ENCODE peak calls at places on chromosomes 3 and 15, in ten cellular contexts. V, J, E, L, R, T, A, Q, K and X are unnamed samples.

GRCh38 chr3:156230291-156230900 is 110.0 kb downstream of the KCNAB1 start:
- DNase-seq in V (no peak), A (no peak), K (peak; percentile 17), R (no peak), L (no peak), J (no peak), E (no peak), Q (no peak), T (no peak), X (no peak)

GRCh38 chr3:46667657-46668056 is 25.8 kb downstream of the ALS2CL start:
- DNase-seq in T (no peak), J (no peak), E (no peak), Q (peak; percentile 10), V (no peak), R (peak; percentile 66), K (no peak), L (peak; percentile 38), A (peak; percentile 52), X (no peak)

GRCh38 chr3:25386686-25387271 is 41.3 kb upstream of the RARB start:
- DNase-seq in K (no peak), J (no peak), R (no peak), V (no peak), Q (no peak), E (no peak), A (no peak), T (no peak), L (no peak), X (no peak)

GRCh38 chr15:32685576-32685975 is 32.2 kb upstream of the GREM1 start:
- DNase-seq in J (peak; percentile 67), K (no peak), V (peak; percentile 85), R (no peak), E (peak; percentile 89), L (no peak), Q (no peak), T (no peak), A (no peak), X (peak; percentile 53)

GRCh38 chr15:72999586-72999985 is 52.7 kb upstream of the NEO1 start:
- DNase-seq in K (no peak), R (no peak), J (no peak), T (no peak), A (no peak), V (no peak), L (no peak), E (no peak), Q (no peak), X (no peak)

GRCh38 chr3:1774597-1774996 is 324.1 kb upstream of the CNTN4 start:
- DNase-seq in T (no peak), A (no peak), V (no peak), Q (no peak), J (no peak), L (no peak), R (no peak), E (no peak), K (no peak), X (no peak)

GRCh38 chr3:23575697-23576096 is 230.1 kb upstream of the UBE2E1 start:
- DNase-seq in J (peak; percentile 55), R (no peak), L (no peak), K (no peak), A (no peak), V (peak; percentile 62), T (no peak), E (peak; percentile 45), Q (no peak), X (no peak)

GRCh38 chr15:45386420-45386819 is 8.1 kb upstream of the GATM start:
- DNase-seq in R (no peak), V (no peak), K (no peak), T (no peak), E (no peak), L (peak; percentile 80), J (no peak), Q (peak; percentile 24), A (no peak), X (no peak)

GRCh38 chr3:56816061-56816460 is 14.3 kb upstream of the ARHGEF3 start:
- DNase-seq in L (no peak), R (no peak), Q (no peak), V (no peak), T (no peak), A (no peak), J (no peak), E (no peak), K (no peak), X (no peak)

GRCh38 chr3:17136251-17136721 is 251.5 kb downstream of the PLCL2 start:
- DNase-seq in J (peak; percentile 15), A (peak; percentile 77), K (no peak), E (no peak), R (no peak), Q (no peak), L (no peak), V (peak; percentile 7), T (no peak), X (no peak)

GRCh38 chr3:149618151-149619123 is 39.4 kb downstream of the WWTR1 start:
- DNase-seq in Q (peak; percentile 30), T (no peak), K (peak; percentile 38), E (peak; percentile 89), L (no peak), V (peak; percentile 52), J (peak; percentile 53), R (no peak), A (peak; percentile 87), X (no peak)

GRCh38 chr3:59920801-59921200 is 871.0 kb upstream of the CFAP20DC start:
- DNase-seq in A (no peak), L (no peak), T (no peak), Q (no peak), K (no peak), R (no peak), J (no peak), V (no peak), E (no peak), X (no peak)

GRCh38 chr3:12352253-12352652 is 63.4 kb downstream of the PPARG start:
- DNase-seq in V (no peak), J (no peak), A (no peak), E (peak; percentile 14), R (no peak), T (no peak), K (no peak), Q (no peak), L (no peak), X (no peak)

GRCh38 chr3:12356996-12357395 is 68.1 kb downstream of the PPARG start:
- DNase-seq in A (no peak), J (no peak), L (no peak), V (no peak), K (no peak), E (no peak), R (peak; percentile 32), T (peak; percentile 42), Q (no peak), X (no peak)

GRCh38 chr3:12351145-12351544 is 62.3 kb downstream of the PPARG start:
- DNase-seq in Q (no peak), J (no peak), R (no peak), L (peak; percentile 75), K (no peak), T (peak; percentile 75), A (no peak), V (no peak), E (peak; percentile 42), X (peak; percentile 44)

GRCh38 chr3:12356175-12356574 is 67.3 kb downstream of the PPARG start:
- DNase-seq in R (no peak), L (no peak), J (no peak), K (no peak), A (no peak), V (no peak), E (no peak), T (peak; percentile 55), Q (no peak), X (no peak)

GRCh38 chr3:12353796-12354505 is 65.1 kb downstream of the PPARG start:
- DNase-seq in L (no peak), E (peak; percentile 71), Q (no peak), A (no peak), V (no peak), T (peak; percentile 79), J (no peak), R (no peak), K (no peak), X (peak; percentile 69)
- H3K4me3 ChIP-seq in L (no peak overlapping the region), E (no peak overlapping the region), Q (no peak overlapping the region), A (no peak overlapping the region), V (no peak overlapping the region), T (no peak overlapping the region), J (no peak overlapping the region), R (no peak overlapping the region), K (no peak overlapping the region), X (no peak overlapping the region)

DNA sequence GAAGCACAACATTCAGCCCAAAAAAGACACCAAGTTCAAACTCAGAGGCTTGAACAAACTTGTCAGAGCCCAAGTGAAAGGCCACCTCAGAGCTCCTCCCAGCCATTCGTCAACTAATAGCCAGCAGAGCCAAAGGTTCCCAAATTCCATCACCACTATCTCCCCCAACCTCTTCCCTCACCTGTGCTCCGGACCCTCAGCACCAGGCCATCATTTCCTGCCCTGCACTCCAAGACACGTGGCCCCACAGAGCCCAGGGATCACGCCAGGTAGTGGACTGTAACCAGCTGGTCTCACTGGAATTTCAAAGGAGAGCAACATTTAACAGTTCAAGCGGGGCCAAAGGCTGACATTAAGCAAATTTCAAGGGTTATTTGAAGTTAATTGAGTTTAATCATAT is 245.2 kb upstream of the IGF1R start:
- DNase-seq in V (no peak), J (no peak), T (no peak), R (no peak), A (no peak), K (no peak), E (no peak), Q (no peak), L (no peak), X (no peak)
- TF ChIP-seq CTCF in V (no peak), J (no peak), T (no peak), R (no peak), A (no peak), K (no peak), E (no peak), Q (no peak), L (no peak), X (no peak)

DNA sequence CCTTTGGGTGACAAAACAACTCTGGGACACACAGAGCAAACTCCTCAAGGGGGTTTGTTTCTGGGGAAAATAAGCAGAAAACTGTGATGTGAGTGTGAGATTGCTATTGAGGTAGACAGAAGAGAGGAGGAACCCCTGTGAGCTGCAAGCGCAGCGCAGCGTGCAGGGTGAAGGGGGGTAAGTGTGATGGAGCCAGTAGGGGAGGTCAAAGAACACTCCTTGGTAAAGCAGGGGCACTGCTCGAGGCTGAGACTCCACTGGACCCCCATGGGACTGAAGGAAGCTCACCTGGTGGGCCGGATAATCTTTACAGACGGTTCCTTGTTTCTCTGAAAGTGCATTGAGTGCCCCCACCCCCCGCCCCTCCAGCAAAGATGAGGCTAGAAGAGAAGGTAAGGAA is 7.5 kb downstream of the INAFM2 start:
- DNase-seq in T (no peak), K (no peak), Q (no peak), R (no peak), L (no peak), E (no peak), J (no peak), A (no peak), V (no peak), X (no peak)
- H3K4me3 ChIP-seq in T (no peak overlapping the region), K (no peak overlapping the region), Q (no peak overlapping the region), R (no peak overlapping the region), L (no peak overlapping the region), E (no peak overlapping the region), J (no peak overlapping the region), A (no peak overlapping the region), V (no peak overlapping the region), X (no peak overlapping the region)

DNA sequence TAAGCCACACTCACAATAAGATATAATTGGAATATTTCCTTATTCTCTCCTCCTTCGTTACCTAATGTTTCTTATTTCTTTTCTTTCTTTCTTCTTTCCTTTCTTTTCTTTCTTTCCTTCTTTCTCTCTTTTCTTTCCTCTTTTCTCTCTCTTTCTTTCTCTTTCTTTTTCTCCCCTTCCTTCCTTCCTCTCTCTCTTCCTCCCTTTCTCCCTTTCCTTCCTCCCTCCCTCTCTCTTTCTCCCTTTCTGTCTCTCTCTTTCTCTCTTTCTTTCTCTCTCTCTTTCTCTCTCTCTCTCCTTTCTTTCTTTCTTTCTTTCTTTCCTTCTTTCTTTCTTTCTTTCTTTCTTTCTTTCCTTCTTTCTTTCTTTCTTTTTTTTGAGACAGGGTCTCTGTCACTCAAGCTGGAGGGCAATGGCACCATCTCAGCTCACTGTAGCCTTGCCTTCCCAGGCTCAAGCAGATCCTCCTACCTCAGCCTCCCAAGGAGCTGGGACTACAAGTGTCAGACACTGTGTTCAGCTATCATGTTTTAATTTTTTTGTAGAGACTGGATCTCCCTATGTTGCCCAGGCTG is 19.3 kb upstream of the PIAS1 start:
- DNase-seq in L (no peak), E (no peak), R (no peak), K (no peak), A (no peak), Q (no peak), V (no peak), T (no peak), J (no peak), X (no peak)
- TF ChIP-seq CTCF in L (no peak), E (no peak), R (no peak), K (no peak), A (no peak), Q (no peak), V (no peak), T (no peak), J (no peak), X (no peak)